ENCODE peak calls at places on chromosomes 3 and 15, in four cellular contexts. One of them, this sample, is unnamed. For H3K4me1, the result is how much of the 10 kb centered on the place peaks cover.

GRCh38 chr3:8561365-8561764 is 59.7 kb downstream of the LMCD1 start:
- ATAC-seq in IMR-90: no peak
- ATAC-seq in GM12878: no peak
- ATAC-seq in heart left ventricle: peak
- ATAC-seq in this sample: peak

GRCh38 chr3:184227481-184227935 is 1.9 kb upstream of the VWA5B2 start:
- ATAC-seq in IMR-90: peak
- ATAC-seq in GM12878: peak
- ATAC-seq in heart left ventricle: peak
- ATAC-seq in this sample: no peak

GRCh38 chr3:41874022-41874421 is 87.9 kb downstream of the ULK4 start:
- ATAC-seq in IMR-90: no peak
- ATAC-seq in GM12878: no peak
- ATAC-seq in heart left ventricle: no peak
- ATAC-seq in this sample: no peak

GRCh38 chr15:83062768-83063180 is 4.3 kb downstream of the BTBD1 start:
- ATAC-seq in IMR-90: no peak
- ATAC-seq in GM12878: peak
- ATAC-seq in heart left ventricle: no peak
- ATAC-seq in this sample: no peak

GRCh38 chr3:46778101-46778500 is 60.4 kb upstream of the PRSS50 start:
- ATAC-seq in IMR-90: no peak
- ATAC-seq in GM12878: no peak
- ATAC-seq in heart left ventricle: no peak
- ATAC-seq in this sample: no peak

GRCh38 chr15:40918799-40919392 is 10.2 kb upstream of the DLL4 start:
- ATAC-seq in IMR-90: peak
- ATAC-seq in GM12878: no peak
- ATAC-seq in heart left ventricle: peak
- ATAC-seq in this sample: peak

GRCh38 chr15:72559781-72560180 is 85.7 kb downstream of the ARIH1 start:
- ATAC-seq in IMR-90: no peak
- ATAC-seq in GM12878: no peak
- ATAC-seq in heart left ventricle: no peak
- ATAC-seq in this sample: no peak

GRCh38 chr3:132210476-132211346 is 106.5 kb upstream of the ACP3 start:
- ATAC-seq in IMR-90: no peak
- ATAC-seq in GM12878: peak
- ATAC-seq in heart left ventricle: no peak
- ATAC-seq in this sample: no peak

GRCh38 chr3:15630646-15631350 is 29.3 kb downstream of the BTD start:
- ATAC-seq in IMR-90: peak
- ATAC-seq in GM12878: peak
- ATAC-seq in heart left ventricle: peak
- ATAC-seq in this sample: no peak

GRCh38 chr3:66822059-66823009 is 175.8 kb upstream of the KBTBD8 start:
- ATAC-seq in IMR-90: peak
- ATAC-seq in GM12878: peak
- ATAC-seq in heart left ventricle: peak
- ATAC-seq in this sample: peak

GRCh38 chr3:48344867-48345507 is 11.5 kb upstream of the SPINK8 start:
- ATAC-seq in IMR-90: no peak
- ATAC-seq in GM12878: no peak
- ATAC-seq in heart left ventricle: no peak
- ATAC-seq in this sample: no peak

GRCh38 chr15:30999729-31000128 is 8.3 kb upstream of the MTMR10 start:
- ATAC-seq in IMR-90: no peak
- ATAC-seq in GM12878: no peak
- ATAC-seq in heart left ventricle: no peak
- ATAC-seq in this sample: no peak

GRCh38 chr3:16186565-16186964 is 12.1 kb downstream of the GALNT15 start:
- ATAC-seq in IMR-90: no peak
- ATAC-seq in GM12878: no peak
- ATAC-seq in heart left ventricle: no peak
- ATAC-seq in this sample: no peak

GRCh38 chr15:59165726-59166125 is 40.9 kb upstream of the LDHAL6B start:
- ATAC-seq in IMR-90: no peak
- ATAC-seq in GM12878: peak
- ATAC-seq in heart left ventricle: no peak
- ATAC-seq in this sample: no peak

GRCh38 chr3:122691195-122691594 is 10.6 kb downstream of the PARP14 start:
- ATAC-seq in IMR-90: peak
- ATAC-seq in GM12878: peak
- ATAC-seq in heart left ventricle: no peak
- ATAC-seq in this sample: no peak

GRCh38 chr3:57079221-57079831 is 18.9 kb downstream of the SPATA12 start:
- ATAC-seq in IMR-90: peak
- ATAC-seq in GM12878: peak
- ATAC-seq in heart left ventricle: peak
- ATAC-seq in this sample: peak

GRCh38 chr3:127286571-127287140 is 1.2 kb downstream of the PRR20G start:
- ATAC-seq in IMR-90: no peak
- ATAC-seq in GM12878: no peak
- ATAC-seq in heart left ventricle: no peak
- ATAC-seq in this sample: no peak

GRCh38 chr15:66461917-66462316 is 35.6 kb downstream of the SNAPC5 start:
- ATAC-seq in IMR-90: peak
- ATAC-seq in GM12878: no peak
- ATAC-seq in heart left ventricle: no peak
- ATAC-seq in this sample: no peak

GRCh38 chr3:149384911-149385321 is 7.5 kb upstream of the TM4SF1 start:
- ATAC-seq in IMR-90: no peak
- ATAC-seq in GM12878: no peak
- ATAC-seq in heart left ventricle: no peak
- ATAC-seq in this sample: peak

GRCh38 chr3:5463986-5464385 is 276.5 kb downstream of the EDEM1 start:
- ATAC-seq in IMR-90: no peak
- ATAC-seq in GM12878: no peak
- ATAC-seq in heart left ventricle: no peak
- ATAC-seq in this sample: no peak

GRCh38 chr15:80816049-80816653 is 37.0 kb downstream of the CEMIP start:
- ATAC-seq in IMR-90: no peak
- ATAC-seq in GM12878: no peak
- ATAC-seq in heart left ventricle: no peak
- ATAC-seq in this sample: no peak

GRCh38 chr3:117149577-117149976 is 440.0 kb downstream of the TUSC7 start:
- ATAC-seq in IMR-90: no peak
- ATAC-seq in GM12878: no peak
- ATAC-seq in heart left ventricle: no peak
- ATAC-seq in this sample: no peak

GRCh38 chr3:126311338-126311978 is 45.8 kb downstream of the KLF15 start:
- ATAC-seq in IMR-90: no peak
- ATAC-seq in GM12878: no peak
- ATAC-seq in heart left ventricle: no peak
- ATAC-seq in this sample: no peak

GRCh38 chr3:182925944-182926337 is 54.4 kb downstream of the DCUN1D1 start:
- ATAC-seq in IMR-90: no peak
- ATAC-seq in GM12878: peak
- ATAC-seq in heart left ventricle: peak
- ATAC-seq in this sample: no peak

GRCh38 chr3:12574656-12575055 is 17.8 kb downstream of the MKRN2 start:
- ATAC-seq in IMR-90: no peak
- ATAC-seq in GM12878: no peak
- ATAC-seq in heart left ventricle: peak
- ATAC-seq in this sample: no peak

GRCh38 chr3:191372122-191372521 is 41.8 kb upstream of the UTS2B start:
- ATAC-seq in IMR-90: no peak
- ATAC-seq in GM12878: peak
- ATAC-seq in heart left ventricle: no peak
- ATAC-seq in this sample: no peak

GRCh38 chr15:48592221-48592731 is 53.2 kb downstream of the FBN1 start:
- ATAC-seq in IMR-90: peak
- ATAC-seq in GM12878: no peak
- ATAC-seq in heart left ventricle: peak
- ATAC-seq in this sample: no peak

GRCh38 chr3:94524102-94524922 is 461.5 kb downstream of the NSUN3 start:
- ATAC-seq in IMR-90: no peak
- ATAC-seq in GM12878: no peak
- ATAC-seq in heart left ventricle: no peak
- ATAC-seq in this sample: no peak

GRCh38 chr15:55254916-55255679 is 34.5 kb downstream of the RAB27A start:
- ATAC-seq in IMR-90: no peak
- ATAC-seq in GM12878: peak
- ATAC-seq in heart left ventricle: no peak
- ATAC-seq in this sample: no peak

GRCh38 chr3:127604546-127605165 is 6.4 kb downstream of the MCM2 start:
- ATAC-seq in IMR-90: no peak
- ATAC-seq in GM12878: no peak
- ATAC-seq in heart left ventricle: no peak
- ATAC-seq in this sample: no peak

GRCh38 chr3:71546781-71547180 is 36.7 kb downstream of the FOXP1 start:
- ATAC-seq in IMR-90: no peak
- ATAC-seq in GM12878: no peak
- ATAC-seq in heart left ventricle: no peak
- ATAC-seq in this sample: no peak
- H3K4me1 ChIP-seq in IMR-90: under half
- H3K4me1 ChIP-seq in GM12878: under half
- H3K4me1 ChIP-seq in heart left ventricle: under half
- H3K4me1 ChIP-seq in this sample: half or more

GRCh38 chr3:112126501-112126900 is 6.5 kb downstream of the GCSAM start:
- ATAC-seq in IMR-90: peak
- ATAC-seq in GM12878: no peak
- ATAC-seq in heart left ventricle: no peak
- ATAC-seq in this sample: no peak

GRCh38 chr3:112124901-112125607 is 8.0 kb downstream of the GCSAM start:
- ATAC-seq in IMR-90: no peak
- ATAC-seq in GM12878: no peak
- ATAC-seq in heart left ventricle: no peak
- ATAC-seq in this sample: no peak

GRCh38 chr3:112129925-112130637 is 3.0 kb downstream of the GCSAM start:
- ATAC-seq in IMR-90: no peak
- ATAC-seq in GM12878: peak
- ATAC-seq in heart left ventricle: no peak
- ATAC-seq in this sample: no peak

GRCh38 chr3:112128843-112129727 is 4.0 kb downstream of the GCSAM start:
- ATAC-seq in IMR-90: peak
- ATAC-seq in GM12878: peak
- ATAC-seq in heart left ventricle: no peak
- ATAC-seq in this sample: no peak

GRCh38 chr3:112127522-112128494 is 5.2 kb downstream of the GCSAM start:
- ATAC-seq in IMR-90: no peak
- ATAC-seq in GM12878: peak
- ATAC-seq in heart left ventricle: no peak
- ATAC-seq in this sample: no peak
- TF ChIP-seq POLR2A in IMR-90: no peak
- TF ChIP-seq POLR2A in GM12878: no peak
- TF ChIP-seq POLR2A in heart left ventricle: no peak
- TF ChIP-seq POLR2A in this sample: no peak

GRCh38 chr3:53837331-53837730 is 8.9 kb downstream of the CHDH start:
- ATAC-seq in IMR-90: no peak
- ATAC-seq in GM12878: no peak
- ATAC-seq in heart left ventricle: no peak
- ATAC-seq in this sample: no peak
- H3K4me1 ChIP-seq in IMR-90: under half
- H3K4me1 ChIP-seq in GM12878: under half
- H3K4me1 ChIP-seq in heart left ventricle: under half
- H3K4me1 ChIP-seq in this sample: under half

DNA sequence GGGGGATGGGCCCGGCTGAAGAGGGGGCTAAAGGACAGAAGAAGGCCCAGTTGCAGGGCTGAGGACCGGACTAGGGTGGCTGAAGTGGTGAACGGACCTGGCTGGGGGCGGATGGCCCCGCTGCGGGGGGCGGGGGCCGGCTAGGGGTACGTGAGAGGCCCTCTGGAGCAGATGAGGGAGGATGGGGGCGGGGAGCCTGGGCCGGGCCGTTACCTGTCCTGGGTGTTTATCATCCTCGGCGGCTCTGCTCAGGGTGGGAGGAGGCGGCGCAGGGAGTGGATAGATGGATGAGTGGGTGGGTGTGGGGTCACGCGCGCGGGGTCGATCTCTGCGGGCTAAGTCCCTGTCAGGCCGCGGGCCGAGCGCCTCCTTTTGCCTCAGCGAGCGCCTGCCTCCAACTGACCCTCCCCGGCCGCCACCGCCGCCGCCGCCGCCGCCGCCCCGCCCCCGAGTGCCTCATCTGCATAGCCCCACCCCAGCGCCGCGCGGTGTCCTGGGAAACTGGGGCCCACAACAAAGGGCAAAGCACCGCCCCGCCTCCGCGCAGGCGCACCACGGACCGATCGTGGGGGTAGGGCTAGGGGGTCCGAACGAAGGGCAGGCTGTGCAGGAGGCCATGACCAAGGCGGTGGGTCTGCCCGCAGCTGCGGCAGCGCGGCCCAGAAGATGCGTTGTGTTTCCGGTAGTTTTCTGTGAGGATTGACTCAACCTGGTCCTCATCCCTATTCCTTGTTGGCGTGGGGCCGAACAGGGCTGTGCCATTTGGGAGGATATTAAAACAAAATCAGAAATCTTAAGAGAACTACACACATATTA is 72.4 kb downstream of the RBPMS2 start:
- ATAC-seq in IMR-90: peak
- ATAC-seq in GM12878: peak
- ATAC-seq in heart left ventricle: peak
- ATAC-seq in this sample: peak
- TF ChIP-seq POLR2A in IMR-90: peak
- TF ChIP-seq POLR2A in GM12878: peak
- TF ChIP-seq POLR2A in heart left ventricle: peak
- TF ChIP-seq POLR2A in this sample: peak

DNA sequence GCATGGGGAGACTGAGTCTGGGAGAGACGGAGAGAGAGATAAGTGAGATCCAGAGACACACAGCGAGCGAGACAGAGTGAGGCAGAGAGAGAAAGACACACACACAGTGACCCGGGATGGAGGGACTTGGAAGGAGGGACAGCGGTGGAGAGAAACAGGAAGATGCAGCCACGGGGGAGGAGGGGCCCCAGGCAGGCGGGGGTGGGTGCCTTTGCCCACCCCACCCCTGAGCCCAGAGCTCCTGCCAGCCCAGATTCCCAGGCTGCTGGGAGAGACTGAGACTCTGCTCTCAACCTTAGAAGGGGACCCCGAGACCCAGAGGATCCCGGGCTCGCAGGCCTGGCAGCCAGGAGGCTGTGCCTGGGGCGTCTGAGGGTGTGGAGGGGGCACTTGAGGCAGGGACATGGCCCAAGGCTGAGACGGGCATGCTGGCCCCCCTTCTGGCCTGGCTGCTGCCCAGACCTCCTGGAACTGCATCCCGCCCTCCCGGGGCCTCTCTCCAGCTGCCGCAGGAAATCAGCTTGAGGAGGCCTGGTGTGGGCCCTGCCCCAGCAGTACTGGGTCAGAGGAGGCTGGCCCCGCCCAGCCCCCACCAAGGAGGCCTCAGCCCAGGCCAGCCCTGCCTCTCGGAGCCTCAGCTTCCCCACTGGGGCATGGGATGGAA is 18.1 kb downstream of the H1-8 start:
- ATAC-seq in IMR-90: peak
- ATAC-seq in GM12878: no peak
- ATAC-seq in heart left ventricle: peak
- ATAC-seq in this sample: peak
- H3K4me1 ChIP-seq in IMR-90: under half
- H3K4me1 ChIP-seq in GM12878: under half
- H3K4me1 ChIP-seq in heart left ventricle: half or more
- H3K4me1 ChIP-seq in this sample: half or more